ENCODE peak calls at places on chromosomes 11 and 22, in six cellular contexts. K is pancreas, V is aorta, C is GM23248, D is heart left ventricle, P is mammary epithelial cell. B is an unnamed sample.
A peak's percentile ranks its signal among the peaks of the same experiment; 100 is the strongest.

GRCh38 chr22:50687829-50688228 is 15.2 kb downstream of the SHANK3 start:
- DNase-seq in P (no peak), D (peak; percentile 4), C (no peak), K (no peak), V (peak; percentile 62), B (no peak)

GRCh38 chr22:27454807-27455450 is 346.6 kb downstream of the MN1 start:
- DNase-seq in C (no peak), P (no peak), K (no peak), V (no peak), D (no peak), B (no peak)

GRCh38 chr11:68998390-68998911 is 14.6 kb downstream of the MRGPRF start:
- DNase-seq in V (peak; percentile 73), K (no peak), D (no peak), P (no peak), C (peak; percentile 15), B (no peak)

GRCh38 chr11:100746448-100746847 is 59.4 kb downstream of the ARHGAP42 start:
- DNase-seq in P (no peak), C (no peak), V (no peak), K (no peak), D (no peak), B (no peak)

GRCh38 chr11:130765951-130766649 is 150.2 kb downstream of the SNX19 start:
- DNase-seq in K (no peak), C (peak; percentile 43), V (no peak), P (no peak), D (no peak), B (no peak)

GRCh38 chr11:7060828-7061227 is 28.0 kb upstream of the RBMXL2 start:
- DNase-seq in K (no peak), D (no peak), V (no peak), C (peak; percentile 87), P (peak; percentile 17), B (no peak)

GRCh38 chr11:1750481-1750839 is at the start of gene IFITM10:
- DNase-seq in P (peak; percentile 59), K (no peak), V (peak; percentile 82), D (no peak), C (peak; percentile 57), B (no peak)

GRCh38 chr11:50174189-50174588 is 141.5 kb downstream of the OR4C45 start:
- DNase-seq in D (no peak), K (no peak), C (peak; percentile 57), V (no peak), P (peak; percentile 11), B (no peak)

GRCh38 chr11:118530683-118531596 is at the start of gene TMEM25:
- DNase-seq in P (peak; percentile 57), C (peak; percentile 64), D (peak; percentile 64), V (peak; percentile 91), K (peak; percentile 68), B (peak; percentile 60)

GRCh38 chr11:79235696-79236095 is 205.1 kb downstream of the TENM4 start:
- DNase-seq in V (no peak), D (no peak), C (no peak), P (no peak), K (no peak), B (no peak)

GRCh38 chr11:79439893-79440450 is 858 bp downstream of the TENM4 start:
- DNase-seq in V (peak; percentile 83), P (peak; percentile 40), K (no peak), D (peak; percentile 13), C (no peak), B (no peak)

GRCh38 chr11:125290263-125290662 is 125.7 kb downstream of the PKNOX2 start:
- DNase-seq in D (no peak), C (no peak), P (no peak), K (no peak), V (no peak), B (no peak)

GRCh38 chr22:21981874-21982273 is 713 bp downstream of the TOP3B start:
- DNase-seq in K (no peak), P (peak; percentile 6), D (no peak), V (no peak), C (peak; percentile 36), B (no peak)

GRCh38 chr11:28621648-28622215 is 513.5 kb downstream of the METTL15 start:
- DNase-seq in D (peak; percentile 7), P (no peak), K (no peak), C (peak; percentile 71), V (no peak), B (no peak)

GRCh38 chr11:105152556-105152955 is 13.0 kb upstream of the CARD18 start:
- DNase-seq in V (no peak), C (no peak), P (no peak), D (no peak), K (no peak), B (no peak)

GRCh38 chr11:85800595-85801342 is 10.2 kb downstream of the SYTL2 start:
- DNase-seq in V (no peak), K (no peak), D (no peak), C (no peak), P (no peak), B (no peak)

GRCh38 chr22:17230239-17230638 is 11.0 kb upstream of the ADA2 start:
- DNase-seq in P (peak; percentile 24), C (no peak), D (no peak), V (no peak), K (no peak), B (no peak)

GRCh38 chr22:35541254-35541748 is 670 bp downstream of the RASD2 start:
- DNase-seq in C (peak; percentile 55), V (no peak), D (no peak), P (no peak), K (peak; percentile 19), B (no peak)

GRCh38 chr11:106668147-106668546 is 350.1 kb downstream of the GUCY1A2 start:
- DNase-seq in P (peak; percentile 21), C (no peak), K (no peak), V (no peak), D (no peak), B (no peak)

GRCh38 chr22:31477329-31477728 is 12.3 kb downstream of the EIF4ENIF1 start:
- DNase-seq in C (no peak), D (no peak), K (no peak), P (no peak), V (no peak), B (no peak)

GRCh38 chr11:134728186-134728585 is 316.1 kb upstream of the B3GAT1 start:
- DNase-seq in D (no peak), P (no peak), K (no peak), V (no peak), C (no peak), B (no peak)

GRCh38 chr11:104668797-104669463 is 229.3 kb downstream of the CASP12 start:
- DNase-seq in D (no peak), V (no peak), C (peak; percentile 58), P (peak; percentile 84), K (no peak), B (no peak)

GRCh38 chr11:70608568-70609314 is 210.4 kb downstream of the CTTN start:
- DNase-seq in V (no peak), D (no peak), P (no peak), K (no peak), C (peak; percentile 56), B (no peak)

GRCh38 chr22:19120829-19121630 is 1.2 kb downstream of the DGCR2 start:
- DNase-seq in K (peak; percentile 74), P (peak; percentile 75), V (no peak), D (no peak), C (peak; percentile 75), B (no peak)

DNA sequence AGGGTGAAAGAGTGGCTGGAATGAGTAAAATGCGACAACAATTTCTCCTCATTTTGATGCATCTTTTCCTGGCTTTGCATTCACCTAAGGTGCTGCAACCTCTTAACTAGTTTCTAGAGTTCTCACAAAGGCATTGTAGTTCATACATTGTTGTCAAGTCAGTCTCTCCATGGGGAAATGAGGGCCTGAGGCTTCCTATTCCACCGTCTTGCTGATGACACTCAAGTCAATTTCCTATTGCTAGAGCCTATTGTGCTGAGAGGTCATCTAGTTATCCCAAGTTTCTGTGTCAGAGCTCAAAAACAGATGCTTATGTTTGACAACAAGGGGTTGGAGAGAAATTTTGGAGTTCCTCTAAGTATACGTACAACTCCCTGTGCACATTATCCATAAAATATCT is 11.6 kb upstream of the MS4A6A start:
- DNase-seq in V (no peak), C (no peak), K (no peak), P (no peak), D (no peak), B (no peak)
- H3K27me3 ChIP-seq in V (peaks cover 1% of the 10 kb centered on the region), C (no peaks in the 10 kb centered on the region), K (no peaks in the 10 kb centered on the region), P (no peaks in the 10 kb centered on the region), D (no peaks in the 10 kb centered on the region), B (no peaks in the 10 kb centered on the region)

DNA sequence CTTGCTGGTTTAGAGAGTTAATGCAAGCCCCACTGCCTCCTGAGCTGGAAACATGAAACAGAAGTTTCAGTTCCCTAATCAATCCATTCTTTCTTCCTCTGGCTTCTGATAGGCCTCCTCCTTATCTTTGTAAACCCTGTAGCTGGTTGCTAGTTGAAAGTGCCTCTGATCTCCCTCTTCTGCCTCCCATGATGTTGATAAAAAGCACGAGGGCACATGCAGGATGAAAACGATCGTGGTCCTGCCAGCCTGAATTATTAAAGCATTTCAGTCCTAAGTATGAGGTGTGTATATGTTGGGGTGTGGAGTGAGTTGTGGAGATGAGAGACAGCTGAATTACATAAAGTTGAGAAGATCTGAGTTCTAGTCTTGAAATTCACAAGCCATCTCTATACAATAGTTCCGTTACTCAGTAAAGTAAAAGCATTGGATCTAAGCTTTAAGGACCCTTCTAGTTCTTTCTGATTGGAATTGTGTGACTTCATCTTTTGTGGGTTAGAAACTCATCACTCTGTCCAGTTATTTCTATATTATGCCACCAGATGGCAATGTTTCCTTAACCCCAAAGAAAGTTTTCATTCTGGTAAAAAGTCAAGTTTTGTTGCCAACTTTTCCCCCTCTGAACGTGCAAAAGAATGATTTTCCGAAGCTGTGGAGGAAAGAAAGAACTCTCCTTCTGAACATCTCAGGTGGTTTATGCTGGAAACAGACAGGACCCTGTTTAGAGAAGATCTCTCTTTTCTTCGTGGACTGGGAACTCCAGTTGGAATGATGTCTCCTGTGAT is 34.8 kb upstream of the EHF start:
- DNase-seq in P (peak; percentile 55), V (no peak), D (no peak), K (no peak), C (peak; percentile 67), B (no peak)
- H3K4me3 ChIP-seq in P (no peak overlapping the region), V (peak overlapping the region; percentile 32), D (peak overlapping the region; percentile 21), K (no peak overlapping the region), C (peak overlapping the region; percentile 42), B (no peak overlapping the region)

DNA sequence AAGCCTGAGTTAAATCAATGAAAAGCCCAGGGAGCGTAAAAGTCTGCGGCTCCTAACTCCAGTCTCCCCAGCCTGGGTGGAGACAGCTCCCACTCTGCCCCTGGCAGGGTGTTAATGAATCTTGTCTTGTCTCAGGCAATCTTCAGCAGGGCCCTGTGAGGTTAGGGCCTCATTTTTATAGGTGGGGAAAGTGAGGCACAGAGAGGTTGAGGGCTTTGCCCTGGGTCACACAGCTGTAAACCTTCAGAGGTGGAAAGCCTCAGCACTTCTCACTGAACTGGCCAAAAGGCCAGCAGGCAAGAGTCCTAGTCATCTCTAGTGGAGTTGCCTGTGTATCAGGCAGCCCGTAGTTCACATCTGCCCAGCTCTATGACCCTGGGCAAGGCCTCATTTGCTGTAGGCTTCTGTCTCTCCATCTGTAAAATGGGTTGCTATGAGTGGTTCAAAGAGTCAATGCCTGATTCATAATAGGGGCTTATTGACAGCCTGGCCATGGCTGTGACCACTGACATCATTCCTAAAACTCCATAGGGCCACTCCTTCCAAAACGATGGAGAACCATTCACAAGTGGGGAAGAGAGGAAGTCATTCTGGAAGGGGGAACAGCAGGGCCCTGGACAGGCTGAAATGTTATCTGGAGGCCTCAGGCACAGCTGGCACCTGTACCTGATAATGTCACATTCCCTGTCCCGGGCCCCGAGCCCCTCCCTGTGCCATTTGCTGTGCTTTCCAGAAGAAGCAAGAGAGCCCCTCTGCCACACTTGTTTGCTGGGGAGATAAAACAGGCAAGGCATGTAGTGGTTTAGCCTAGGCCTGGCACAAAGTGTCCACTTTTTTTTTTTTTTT is 6.0 kb downstream of the CBX7 start:
- DNase-seq in D (no peak), V (peak; percentile 57), K (no peak), C (peak; percentile 7), P (no peak), B (no peak)
- H3K27ac ChIP-seq in D (peak overlapping the region; percentile 96), V (peak overlapping the region; percentile 28), K (peak overlapping the region; percentile 77), C (peak overlapping the region; percentile 50), P (no peak overlapping the region), B (peak overlapping the region; percentile 97)

GRCh38 chr22:43482310-43482625 is 70.5 kb downstream of the MPPED1 start:
- DNase-seq in K (no peak), D (no peak), V (peak; percentile 64), C (no peak), P (no peak), B (no peak)
- H3K27me3 ChIP-seq in K (no peaks in the 10 kb centered on the region), D (no peaks in the 10 kb centered on the region), V (no peaks in the 10 kb centered on the region), C (no peaks in the 10 kb centered on the region), P (no peaks in the 10 kb centered on the region), B (no peaks in the 10 kb centered on the region)